ENCODE peak calls at places on chromosomes 3 and 15, in five cellular contexts. R is CD8-positive, alpha-beta T cell; B is psoas muscle; C is lower lobe of right lung; X is CD4-positive, alpha-beta memory T cell. A is an unnamed sample. For H3K36me3, the result is how much of the 10 kb centered on the place peaks cover.

GRCh38 chr15:48541659-48542334 is 103.7 kb downstream of the FBN1 start:
- DNase-seq in X (no peak), C (no peak), R (no peak), B (no peak), A (no peak)

GRCh38 chr3:50609743-50610085 is 1.9 kb downstream of the CISH start:
- DNase-seq in C (no peak), X (no peak), B (no peak), R (no peak), A (peak)

GRCh38 chr3:19029837-19030835 is 118.2 kb upstream of the KCNH8 start:
- DNase-seq in R (no peak), B (no peak), C (no peak), X (no peak), A (no peak)

GRCh38 chr3:78977073-78977472 is 790.7 kb downstream of the ROBO1 start:
- DNase-seq in B (no peak), C (no peak), X (no peak), R (no peak), A (no peak)

GRCh38 chr15:69583627-69584026 is 131.0 kb downstream of the RPLP1 start:
- DNase-seq in R (no peak), C (no peak), X (no peak), B (no peak), A (no peak)

GRCh38 chr15:68966996-68967395 is 36.7 kb downstream of the SPESP1 start:
- DNase-seq in X (no peak), C (no peak), B (no peak), R (no peak), A (no peak)

GRCh38 chr3:72549819-72550581 is 298.2 kb downstream of the SHQ1 start:
- DNase-seq in X (peak), C (no peak), B (no peak), R (no peak), A (no peak)

GRCh38 chr3:142853270-142854163 is 35.4 kb downstream of the PCOLCE2 start:
- DNase-seq in R (no peak), B (peak), X (no peak), C (no peak), A (no peak)

GRCh38 chr15:69880616-69881309 is 217.0 kb downstream of the TLE3 start:
- DNase-seq in B (no peak), R (no peak), C (no peak), X (no peak), A (no peak)

GRCh38 chr3:41167722-41168497 is 31.4 kb upstream of the CTNNB1 start:
- DNase-seq in C (no peak), X (no peak), B (no peak), R (no peak), A (peak)

GRCh38 chr3:146454796-146455195 is 14.6 kb downstream of the PLSCR2 start:
- DNase-seq in R (no peak), C (no peak), B (no peak), X (no peak), A (no peak)

GRCh38 chr3:280691-281090 is 84.1 kb downstream of the CHL1 start:
- DNase-seq in C (no peak), B (no peak), X (no peak), R (no peak), A (no peak)

GRCh38 chr15:38074029-38074428 is 139.6 kb downstream of the TMCO5A start:
- DNase-seq in C (no peak), R (no peak), X (no peak), B (no peak), A (no peak)

GRCh38 chr3:177357352-177358084 is 160.2 kb upstream of the TBL1XR1 start:
- DNase-seq in B (no peak), C (no peak), X (no peak), R (no peak), A (no peak)

GRCh38 chr15:86756688-86757087 is 677.0 kb downstream of the AGBL1 start:
- DNase-seq in X (no peak), B (no peak), C (no peak), R (no peak), A (no peak)

GRCh38 chr15:86073281-86073680 is 6.4 kb upstream of the AGBL1 start:
- DNase-seq in C (no peak), X (no peak), B (no peak), R (no peak), A (no peak)

GRCh38 chr15:41307679-41308078 is 24.7 kb downstream of the OIP5 start:
- DNase-seq in X (no peak), C (no peak), B (no peak), R (no peak), A (no peak)

GRCh38 chr15:34116620-34117019 is 14.7 kb downstream of the PGBD4 start:
- DNase-seq in C (no peak), B (no peak), X (no peak), R (no peak), A (no peak)

GRCh38 chr15:74333662-74334061 is 33.8 kb downstream of the CYP11A1 start:
- DNase-seq in C (peak), R (no peak), X (no peak), B (no peak), A (no peak)

GRCh38 chr3:101829878-101830277 is 19.4 kb upstream of the NFKBIZ start:
- DNase-seq in C (no peak), B (no peak), R (no peak), X (no peak), A (no peak)

GRCh38 chr3:101825904-101826445 is 23.3 kb upstream of the NFKBIZ start:
- DNase-seq in B (no peak), C (no peak), X (no peak), R (no peak), A (no peak)

GRCh38 chr3:101827211-101828174 is 21.8 kb upstream of the NFKBIZ start:
- DNase-seq in C (peak), B (peak), X (peak), R (peak), A (peak)

GRCh38 chr3:101828289-101828688 is 21.0 kb upstream of the NFKBIZ start:
- DNase-seq in C (no peak), R (no peak), X (no peak), B (no peak), A (no peak)

GRCh38 chr3:101829066-101829830 is 20.1 kb upstream of the NFKBIZ start:
- DNase-seq in B (peak), X (peak), C (no peak), R (no peak), A (peak)
- H3K4me3 ChIP-seq in B (peak), X (peak), C (peak), R (peak), A (peak)

DNA sequence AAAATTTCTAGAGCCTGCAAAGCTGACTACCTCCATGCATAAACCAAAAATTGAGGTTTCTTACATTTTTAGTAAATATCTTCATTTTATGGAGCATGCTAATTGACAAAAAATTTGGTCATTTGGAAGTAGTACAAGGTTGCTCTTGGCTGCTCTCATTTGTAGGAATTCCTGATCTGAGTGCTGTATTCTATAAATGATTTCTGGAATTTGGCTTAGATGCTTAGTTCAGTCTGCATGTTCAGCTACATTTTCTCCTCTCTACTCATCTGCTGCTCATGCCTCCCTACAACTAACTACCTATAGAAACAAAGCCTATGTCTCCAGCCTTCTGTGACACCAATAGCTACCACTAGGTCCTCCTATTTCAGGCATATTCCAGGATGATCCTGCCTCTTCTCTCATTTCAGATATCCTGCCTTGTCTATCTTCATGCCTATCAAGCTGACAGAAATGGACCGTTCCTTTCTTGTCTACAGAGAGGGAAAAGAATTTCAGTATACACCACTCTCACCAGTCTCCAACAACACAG is 901.1 kb downstream of the TBL1XR1 start:
- DNase-seq in C (no peak), R (no peak), X (no peak), B (no peak), A (no peak)
- H3K27ac ChIP-seq in C (no peak), R (no peak), X (no peak), B (no peak), A (no peak)

GRCh38 chr3:52399593-52399992 is 45.3 kb downstream of the SEMA3G start:
- DNase-seq in X (no peak), C (peak), R (no peak), B (peak), A (no peak)

GRCh38 chr3:52399131-52399530 is 45.8 kb downstream of the SEMA3G start:
- DNase-seq in B (peak), X (no peak), R (no peak), C (peak), A (no peak)

GRCh38 chr3:52401021-52401420 is 43.9 kb downstream of the SEMA3G start:
- DNase-seq in R (no peak), X (no peak), B (peak), C (peak), A (no peak)

GRCh38 chr3:52401551-52401950 is 43.4 kb downstream of the SEMA3G start:
- DNase-seq in B (peak), R (no peak), X (no peak), C (peak), A (no peak)

DNA sequence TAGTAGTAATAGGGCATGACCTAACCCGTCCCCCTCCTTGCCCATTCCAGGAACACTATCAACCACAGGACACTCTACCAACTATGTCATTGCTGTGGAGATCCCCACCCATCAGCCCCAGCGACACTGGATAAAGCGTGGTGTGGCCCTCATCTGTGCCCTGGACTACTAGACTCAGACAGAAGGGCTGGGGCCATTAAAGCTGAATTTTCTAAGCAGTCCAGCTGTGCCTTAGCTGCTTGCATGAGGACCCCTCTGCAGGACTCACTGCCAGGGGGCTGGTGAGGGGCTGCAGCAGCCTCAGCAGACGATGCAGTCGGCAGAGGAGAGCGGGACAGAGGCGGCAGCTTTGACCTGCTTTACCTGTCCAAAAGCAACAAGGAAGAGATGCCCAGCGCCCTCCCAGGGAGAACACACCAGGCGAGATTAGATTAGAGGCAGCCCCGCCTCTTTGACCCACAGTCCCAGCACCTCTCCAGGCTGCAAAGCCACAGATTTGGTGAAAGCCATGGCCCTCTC is 44.6 kb downstream of the SEMA3G start:
- DNase-seq in B (peak), X (no peak), C (peak), R (no peak), A (no peak)
- H3K36me3 ChIP-seq in B (under half), X (half or more), C (half or more), R (under half), A (half or more)

DNA sequence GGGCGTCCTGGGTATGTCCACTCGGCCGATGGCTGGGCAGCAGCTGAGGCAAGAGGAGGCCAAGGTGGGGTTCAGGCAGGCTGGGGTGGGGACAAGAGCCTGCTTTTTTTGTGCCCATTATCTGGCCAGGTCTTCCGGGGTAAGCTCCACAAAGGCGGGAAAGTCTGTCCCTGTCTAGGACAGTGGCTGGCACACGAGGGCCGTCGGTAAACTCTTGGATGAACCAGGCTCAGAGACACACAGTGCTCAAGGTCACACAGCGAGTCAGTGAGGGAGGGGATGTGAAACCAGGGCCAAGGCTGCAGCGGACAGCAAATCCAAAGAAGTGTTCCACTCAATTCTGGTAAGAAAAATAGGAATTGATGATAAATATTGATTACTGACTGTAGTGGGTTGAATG is 2.9 kb downstream of the DNAJB8 start:
- DNase-seq in B (no peak), R (no peak), C (no peak), X (no peak), A (no peak)
- H3K4me3 ChIP-seq in B (no peak), R (no peak), C (no peak), X (no peak), A (no peak)

A was measured in CD4-positive, CD25-positive, alpha-beta regulatory T cell.